ENCODE peak calls at places on chromosomes 2 and 18, in four cellular contexts. A, F, B and U are unnamed samples.
A peak's percentile ranks its signal among the peaks of the same experiment; 100 is the strongest.

GRCh38 chr2:45812039-45812500 is 160.6 kb downstream of the PRKCE start:
- DNase-seq in A (no peak), F (no peak), B (no peak), U (no peak)

GRCh38 chr18:56475250-56475649 is 163.1 kb downstream of the TXNL1 start:
- DNase-seq in F (no peak), A (no peak), B (no peak), U (no peak)

GRCh38 chr2:47089083-47089464 is 66.0 kb downstream of the STPG4 start:
- DNase-seq in F (no peak), B (no peak), A (peak; percentile 76), U (no peak)

GRCh38 chr2:213162515-213163118 is 11.2 kb upstream of the IKZF2 start:
- DNase-seq in F (no peak), A (no peak), B (no peak), U (no peak)

GRCh38 chr18:77658309-77658681 is 408.6 kb downstream of the GALR1 start:
- DNase-seq in F (no peak), B (no peak), A (no peak), U (no peak)

GRCh38 chr2:174605687-174606086 is 8.1 kb upstream of the WIPF1 start:
- DNase-seq in B (no peak), A (no peak), F (no peak), U (no peak)

GRCh38 chr2:165529130-165529529 is 59.6 kb downstream of the CSRNP3 start:
- DNase-seq in A (no peak), F (no peak), B (no peak), U (no peak)

GRCh38 chr2:69162121-69162520 is 149.1 kb downstream of the ANTXR1 start:
- DNase-seq in B (no peak), F (no peak), A (no peak), U (no peak)

GRCh38 chr2:7377861-7378569 is 460.8 kb downstream of the RNF144A start:
- DNase-seq in B (no peak), A (no peak), F (no peak), U (no peak)

GRCh38 chr18:57901819-57902600 is 98.9 kb upstream of the ATP8B1 start:
- DNase-seq in A (no peak), B (no peak), F (no peak), U (no peak)

GRCh38 chr2:234512884-234513669 is 16.2 kb upstream of the ARL4C start:
- DNase-seq in B (no peak), F (no peak), A (peak; percentile 78), U (no peak)

GRCh38 chr2:21040468-21041377 is 3.1 kb downstream of the APOB start:
- DNase-seq in A (no peak), F (no peak), B (no peak), U (no peak)

GRCh38 chr2:36376992-36377738 is 21.6 kb downstream of the CRIM1 start:
- DNase-seq in B (no peak), F (no peak), A (no peak), U (no peak)

GRCh38 chr2:29123584-29124349 is 8.6 kb downstream of the CLIP4 start:
- DNase-seq in B (no peak), F (no peak), A (no peak), U (no peak)

GRCh38 chr2:127176371-127177311 is 43.5 kb downstream of the CYP27C1 start:
- DNase-seq in B (no peak), A (no peak), F (no peak), U (no peak)
- TF ChIP-seq SPI1 in B (no peak), A (no peak), F (no peak), U (no peak)

GRCh38 chr18:74476154-74476553 is 19.0 kb upstream of the DIPK1C start:
- DNase-seq in F (no peak), B (no peak), A (peak; percentile 38), U (no peak)
- TF ChIP-seq SPI1 in F (no peak), B (no peak), A (no peak), U (no peak)

DNA sequence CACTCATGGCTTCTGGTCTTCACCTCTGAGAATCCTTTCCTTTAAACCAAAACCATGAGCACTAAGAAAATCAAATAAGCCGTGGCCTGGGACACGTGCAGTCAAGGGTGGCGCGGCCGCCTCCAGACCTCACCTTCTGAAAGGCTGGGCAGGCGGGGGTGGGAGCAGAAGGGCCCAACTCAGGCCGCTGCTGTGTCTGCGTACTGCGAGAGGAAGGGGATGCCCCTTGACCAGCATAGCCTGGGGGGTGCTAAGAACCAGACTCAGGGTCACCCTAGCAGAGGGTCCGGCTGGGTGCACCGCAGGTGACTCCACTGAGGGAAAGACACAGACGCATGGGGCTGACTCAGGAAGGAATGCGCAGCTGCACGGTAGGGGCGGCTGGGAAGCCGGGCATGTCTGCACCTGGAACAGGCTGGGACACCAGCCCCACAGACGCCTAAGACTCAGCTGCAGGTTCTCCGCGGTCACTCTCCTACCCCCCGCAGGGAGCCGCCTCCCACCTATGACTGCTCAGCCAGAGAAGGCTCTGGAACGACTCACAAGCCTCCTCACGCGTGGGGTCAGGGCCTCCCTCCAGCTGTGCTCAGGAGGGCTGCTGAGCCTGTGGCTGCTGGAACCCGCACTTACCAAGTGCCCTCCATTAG is 432.4 kb upstream of the MYT1L start:
- DNase-seq in B (no peak), A (no peak), F (no peak), U (no peak)
- TF ChIP-seq SPI1 in B (no peak), A (no peak), F (no peak), U (no peak)

GRCh38 chr2:217959723-217960122 is 43.1 kb downstream of the TNS1 start:
- DNase-seq in B (no peak), A (no peak), F (no peak), U (no peak)

GRCh38 chr2:217956895-217957457 is 45.8 kb downstream of the TNS1 start:
- DNase-seq in B (no peak), A (no peak), F (no peak), U (no peak)

GRCh38 chr2:217960351-217960750 is 42.4 kb downstream of the TNS1 start:
- DNase-seq in F (no peak), B (no peak), A (no peak), U (no peak)

GRCh38 chr2:217958889-217959235 is 43.9 kb downstream of the TNS1 start:
- DNase-seq in F (no peak), B (no peak), A (no peak), U (no peak)

DNA sequence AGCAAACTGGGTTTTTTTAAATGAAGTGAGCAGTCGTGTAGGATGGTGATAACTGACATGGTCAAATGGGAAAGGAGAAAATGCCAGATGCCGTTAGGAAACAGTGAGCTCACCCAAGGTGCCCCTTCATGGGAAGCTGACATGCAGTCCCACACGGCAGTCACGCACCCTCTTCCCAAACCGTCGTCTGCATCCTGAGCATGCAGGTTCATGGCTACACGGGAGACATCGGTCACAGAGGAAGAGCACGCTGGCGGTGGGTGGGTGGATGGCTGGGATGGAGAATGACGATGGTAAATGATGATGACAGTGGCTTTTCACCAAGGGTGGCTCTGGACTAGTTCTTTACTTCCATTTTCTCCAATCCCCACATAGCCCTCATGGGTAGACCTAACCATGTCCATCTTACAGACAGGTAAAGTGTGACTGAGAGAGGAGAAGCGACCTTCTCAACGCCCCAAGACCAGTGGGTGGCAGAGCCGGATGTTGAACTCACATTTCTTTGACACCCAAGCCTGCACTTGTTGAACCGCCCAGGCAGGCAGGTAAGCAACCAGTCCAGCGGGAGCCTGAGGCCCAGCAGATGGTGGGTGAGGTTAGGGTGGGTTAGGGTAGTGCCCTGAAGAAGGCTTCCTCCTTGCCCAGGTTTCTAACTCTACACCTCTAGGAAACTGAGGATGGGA is 44.4 kb downstream of the TNS1 start:
- DNase-seq in F (no peak), A (no peak), B (no peak), U (no peak)
- TF ChIP-seq SPI1 in F (no peak), A (no peak), B (no peak), U (no peak)

DNA sequence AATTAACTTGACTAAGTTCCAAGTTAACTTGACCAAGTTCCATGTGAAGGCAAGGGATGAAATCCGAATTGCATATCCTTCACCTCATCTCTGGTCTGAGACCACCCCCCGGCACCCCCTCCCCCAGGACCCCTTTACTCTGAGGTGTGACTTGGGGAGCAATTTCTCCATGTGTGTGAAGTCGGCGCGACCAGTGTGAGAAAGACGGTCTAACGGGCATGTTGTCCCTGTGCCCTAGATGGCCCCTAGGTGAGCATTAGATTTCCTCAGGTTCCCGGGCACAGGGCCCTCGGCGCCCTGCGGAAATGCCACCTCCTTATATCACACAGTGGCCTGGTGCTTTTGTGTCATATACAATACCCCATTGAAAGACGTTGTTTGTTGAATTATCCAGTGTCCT is 137.1 kb downstream of the CTIF start:
- DNase-seq in B (no peak), F (no peak), A (no peak), U (no peak)
- TF ChIP-seq SPI1 in B (no peak), F (no peak), A (no peak), U (no peak)

GRCh38 chr2:128752691-128753263 is 434.1 kb upstream of the HS6ST1 start:
- DNase-seq in A (no peak), B (no peak), F (no peak), U (no peak)
- TF ChIP-seq SPI1 in A (no peak), B (peak; percentile 56), F (no peak), U (no peak)

GRCh38 chr2:198641161-198641560 is 816.6 kb downstream of the SATB2 start:
- DNase-seq in A (no peak), F (no peak), B (no peak), U (no peak)

GRCh38 chr2:198640463-198640862 is 817.3 kb downstream of the SATB2 start:
- DNase-seq in F (no peak), A (no peak), B (no peak), U (no peak)

GRCh38 chr2:198638579-198638978 is 819.2 kb downstream of the SATB2 start:
- DNase-seq in F (no peak), B (no peak), A (no peak), U (no peak)

DNA sequence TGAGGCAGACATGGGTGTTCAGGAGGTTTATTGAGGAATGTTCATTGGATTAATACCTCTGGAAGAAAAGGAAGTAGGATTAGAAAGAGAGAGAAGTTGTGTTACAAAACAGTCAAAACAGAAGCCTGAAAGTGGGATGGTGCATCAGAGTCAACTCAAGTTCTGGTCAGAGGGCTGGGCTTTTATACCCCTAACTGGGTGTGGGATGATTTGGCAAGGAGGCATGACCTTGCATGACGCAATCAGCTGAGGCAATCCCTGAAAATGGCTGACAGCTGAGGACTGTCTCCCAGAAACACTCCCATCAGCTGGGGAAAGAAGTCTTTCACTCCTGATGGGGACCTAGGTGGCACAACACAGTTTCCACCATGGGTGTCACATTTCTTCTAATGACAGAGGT is 818.2 kb downstream of the SATB2 start:
- DNase-seq in F (no peak), B (no peak), A (no peak), U (peak; percentile 76)
- TF ChIP-seq SPI1 in F (no peak), B (no peak), A (no peak), U (peak; percentile 8)

GRCh38 chr2:197200657-197201056 is 109.9 kb downstream of the ANKRD44 start:
- DNase-seq in F (no peak), A (no peak), B (no peak), U (no peak)

GRCh38 chr2:197196737-197197136 is 113.8 kb downstream of the ANKRD44 start:
- DNase-seq in B (no peak), F (no peak), A (no peak), U (no peak)

GRCh38 chr2:197197808-197198409 is 112.7 kb downstream of the ANKRD44 start:
- DNase-seq in F (no peak), B (no peak), A (no peak), U (no peak)

GRCh38 chr2:197200056-197200455 is 110.5 kb downstream of the ANKRD44 start:
- DNase-seq in B (no peak), A (no peak), F (no peak), U (peak; percentile 56)

DNA sequence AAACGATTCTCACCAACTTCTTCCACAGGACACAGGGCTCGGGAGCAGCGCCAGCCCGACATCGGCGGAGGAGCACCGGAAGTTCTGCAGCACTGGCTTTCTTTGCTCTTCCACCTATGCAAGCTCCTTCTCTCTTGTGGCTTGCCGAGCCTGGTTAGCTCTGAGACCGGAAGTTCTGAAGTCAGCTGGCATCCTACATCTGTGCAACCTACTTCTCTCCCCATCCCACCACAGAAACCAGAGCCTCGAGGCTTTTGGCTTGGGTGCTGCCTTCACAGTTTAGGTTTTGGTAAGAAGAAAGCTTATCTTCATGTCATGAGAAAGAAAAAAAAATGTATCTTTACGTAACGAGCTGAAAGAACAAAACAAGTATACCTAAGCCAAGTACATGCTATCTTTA is 111.7 kb downstream of the ANKRD44 start:
- DNase-seq in F (peak; percentile 98), A (peak; percentile 11), B (peak; percentile 42), U (peak; percentile 98)
- TF ChIP-seq SPI1 in F (no peak), A (no peak), B (peak; percentile 43), U (peak; percentile 57)